ENCODE peak calls at places on chromosomes 4 and X, in eight cellular contexts. One of them, this sample, is unnamed.
A peak's percentile ranks its signal among the peaks of the same experiment; 100 is the strongest.

GRCh38 chr4:90103991-90104390 is 23.2 kb upstream of the CCSER1 start:
- DNase-seq in NCI-H2081: no peak
- DNase-seq in activated T-cell treated with anti-CD3 and anti-CD28 coated beads, Interleukin-2, amount 50 U/mL, for 1 hour: no peak
- DNase-seq in lung: no peak
- DNase-seq in heart left ventricle: no peak
- DNase-seq in RPMI7951: no peak
- DNase-seq in ELR: no peak
- DNase-seq in adrenal gland: no peak
- DNase-seq in this sample: no peak

GRCh38 chr4:72983706-72984105 is 85.8 kb downstream of the COX18 start:
- DNase-seq in NCI-H2081: no peak
- DNase-seq in activated T-cell treated with anti-CD3 and anti-CD28 coated beads, Interleukin-2, amount 50 U/mL, for 1 hour: no peak
- DNase-seq in lung: no peak
- DNase-seq in heart left ventricle: no peak
- DNase-seq in RPMI7951: no peak
- DNase-seq in ELR: no peak
- DNase-seq in adrenal gland: no peak
- DNase-seq in this sample: no peak

GRCh38 chr4:129583868-129584267 is 487.9 kb downstream of the C4orf33 start:
- DNase-seq in NCI-H2081: no peak
- DNase-seq in activated T-cell treated with anti-CD3 and anti-CD28 coated beads, Interleukin-2, amount 50 U/mL, for 1 hour: no peak
- DNase-seq in lung: no peak
- DNase-seq in heart left ventricle: no peak
- DNase-seq in RPMI7951: no peak
- DNase-seq in ELR: peak; percentile 20
- DNase-seq in adrenal gland: no peak
- DNase-seq in this sample: peak; percentile 26

GRCh38 chr4:6123116-6123515 is 77.2 kb downstream of the JAKMIP1 start:
- DNase-seq in NCI-H2081: no peak
- DNase-seq in activated T-cell treated with anti-CD3 and anti-CD28 coated beads, Interleukin-2, amount 50 U/mL, for 1 hour: no peak
- DNase-seq in lung: no peak
- DNase-seq in heart left ventricle: no peak
- DNase-seq in RPMI7951: no peak
- DNase-seq in ELR: no peak
- DNase-seq in adrenal gland: no peak
- DNase-seq in this sample: no peak

GRCh38 chr4:77025643-77026321 is 50.0 kb downstream of the CCNI start:
- DNase-seq in NCI-H2081: no peak
- DNase-seq in activated T-cell treated with anti-CD3 and anti-CD28 coated beads, Interleukin-2, amount 50 U/mL, for 1 hour: no peak
- DNase-seq in lung: no peak
- DNase-seq in heart left ventricle: no peak
- DNase-seq in RPMI7951: peak; percentile 19
- DNase-seq in ELR: peak; percentile 31
- DNase-seq in adrenal gland: no peak
- DNase-seq in this sample: no peak

GRCh38 chrX:108304210-108304609 is 134.0 kb downstream of the COL4A6 start:
- DNase-seq in NCI-H2081: peak; percentile 22
- DNase-seq in activated T-cell treated with anti-CD3 and anti-CD28 coated beads, Interleukin-2, amount 50 U/mL, for 1 hour: no peak
- DNase-seq in lung: no peak
- DNase-seq in heart left ventricle: no peak
- DNase-seq in RPMI7951: no peak
- DNase-seq in ELR: peak; percentile 18
- DNase-seq in adrenal gland: no peak
- DNase-seq in this sample: no peak

GRCh38 chr4:22099896-22100295 is 151.3 kb upstream of the KCNIP4 start:
- DNase-seq in NCI-H2081: no peak
- DNase-seq in activated T-cell treated with anti-CD3 and anti-CD28 coated beads, Interleukin-2, amount 50 U/mL, for 1 hour: no peak
- DNase-seq in lung: no peak
- DNase-seq in heart left ventricle: no peak
- DNase-seq in RPMI7951: peak; percentile 13
- DNase-seq in ELR: peak; percentile 30
- DNase-seq in adrenal gland: no peak
- DNase-seq in this sample: no peak

GRCh38 chr4:59728496-59728895 is 1471.6 kb upstream of the ADGRL3 start:
- DNase-seq in NCI-H2081: no peak
- DNase-seq in activated T-cell treated with anti-CD3 and anti-CD28 coated beads, Interleukin-2, amount 50 U/mL, for 1 hour: no peak
- DNase-seq in lung: no peak
- DNase-seq in heart left ventricle: no peak
- DNase-seq in RPMI7951: no peak
- DNase-seq in ELR: no peak
- DNase-seq in adrenal gland: no peak
- DNase-seq in this sample: no peak

GRCh38 chrX:19344207-19344534 is 444 bp downstream of the PDHA1 start:
- DNase-seq in NCI-H2081: no peak
- DNase-seq in activated T-cell treated with anti-CD3 and anti-CD28 coated beads, Interleukin-2, amount 50 U/mL, for 1 hour: no peak
- DNase-seq in lung: no peak
- DNase-seq in heart left ventricle: no peak
- DNase-seq in RPMI7951: no peak
- DNase-seq in ELR: no peak
- DNase-seq in adrenal gland: no peak
- DNase-seq in this sample: no peak

GRCh38 chr4:77599378-77599777 is 6.2 kb upstream of the CXCL13 start:
- DNase-seq in NCI-H2081: no peak
- DNase-seq in activated T-cell treated with anti-CD3 and anti-CD28 coated beads, Interleukin-2, amount 50 U/mL, for 1 hour: no peak
- DNase-seq in lung: no peak
- DNase-seq in heart left ventricle: no peak
- DNase-seq in RPMI7951: peak; percentile 55
- DNase-seq in ELR: peak; percentile 59
- DNase-seq in adrenal gland: peak; percentile 16
- DNase-seq in this sample: no peak

GRCh38 chr4:98260579-98261290 is 449 bp upstream of the RAP1GDS1 start:
- DNase-seq in NCI-H2081: peak; percentile 91
- DNase-seq in activated T-cell treated with anti-CD3 and anti-CD28 coated beads, Interleukin-2, amount 50 U/mL, for 1 hour: no peak
- DNase-seq in lung: peak; percentile 96
- DNase-seq in heart left ventricle: peak; percentile 97
- DNase-seq in RPMI7951: peak; percentile 93
- DNase-seq in ELR: peak; percentile 95
- DNase-seq in adrenal gland: peak; percentile 97
- DNase-seq in this sample: peak; percentile 98

GRCh38 chr4:14524236-14524635 is 478.0 kb upstream of the CPEB2 start:
- DNase-seq in NCI-H2081: no peak
- DNase-seq in activated T-cell treated with anti-CD3 and anti-CD28 coated beads, Interleukin-2, amount 50 U/mL, for 1 hour: no peak
- DNase-seq in lung: no peak
- DNase-seq in heart left ventricle: no peak
- DNase-seq in RPMI7951: no peak
- DNase-seq in ELR: no peak
- DNase-seq in adrenal gland: no peak
- DNase-seq in this sample: no peak

GRCh38 chr4:112296949-112297483 is at the start of gene ALPK1:
- DNase-seq in NCI-H2081: no peak
- DNase-seq in activated T-cell treated with anti-CD3 and anti-CD28 coated beads, Interleukin-2, amount 50 U/mL, for 1 hour: no peak
- DNase-seq in lung: no peak
- DNase-seq in heart left ventricle: peak; percentile 20
- DNase-seq in RPMI7951: peak; percentile 86
- DNase-seq in ELR: peak; percentile 86
- DNase-seq in adrenal gland: peak; percentile 60
- DNase-seq in this sample: no peak

GRCh38 chrX:28120076-28120475 is 138.8 kb upstream of the DCAF8L1 start:
- DNase-seq in NCI-H2081: no peak
- DNase-seq in activated T-cell treated with anti-CD3 and anti-CD28 coated beads, Interleukin-2, amount 50 U/mL, for 1 hour: no peak
- DNase-seq in lung: no peak
- DNase-seq in heart left ventricle: no peak
- DNase-seq in RPMI7951: no peak
- DNase-seq in ELR: no peak
- DNase-seq in adrenal gland: no peak
- DNase-seq in this sample: no peak

GRCh38 chrX:71067079-71067478 is 1.1 kb downstream of the SNX12 start:
- DNase-seq in NCI-H2081: no peak
- DNase-seq in activated T-cell treated with anti-CD3 and anti-CD28 coated beads, Interleukin-2, amount 50 U/mL, for 1 hour: no peak
- DNase-seq in lung: no peak
- DNase-seq in heart left ventricle: no peak
- DNase-seq in RPMI7951: no peak
- DNase-seq in ELR: no peak
- DNase-seq in adrenal gland: no peak
- DNase-seq in this sample: no peak

GRCh38 chr4:71366776-71367175 is 28.0 kb downstream of the SLC4A4 start:
- DNase-seq in NCI-H2081: no peak
- DNase-seq in activated T-cell treated with anti-CD3 and anti-CD28 coated beads, Interleukin-2, amount 50 U/mL, for 1 hour: no peak
- DNase-seq in lung: no peak
- DNase-seq in heart left ventricle: no peak
- DNase-seq in RPMI7951: no peak
- DNase-seq in ELR: no peak
- DNase-seq in adrenal gland: no peak
- DNase-seq in this sample: no peak

GRCh38 chr4:98603683-98604573 is 54.5 kb downstream of the TSPAN5 start:
- DNase-seq in NCI-H2081: no peak
- DNase-seq in activated T-cell treated with anti-CD3 and anti-CD28 coated beads, Interleukin-2, amount 50 U/mL, for 1 hour: no peak
- DNase-seq in lung: no peak
- DNase-seq in heart left ventricle: no peak
- DNase-seq in RPMI7951: peak; percentile 85
- DNase-seq in ELR: peak; percentile 54
- DNase-seq in adrenal gland: no peak
- DNase-seq in this sample: no peak

GRCh38 chr4:147428583-147428982 is 52.3 kb upstream of the EDNRA start:
- DNase-seq in NCI-H2081: no peak
- DNase-seq in activated T-cell treated with anti-CD3 and anti-CD28 coated beads, Interleukin-2, amount 50 U/mL, for 1 hour: no peak
- DNase-seq in lung: no peak
- DNase-seq in heart left ventricle: no peak
- DNase-seq in RPMI7951: no peak
- DNase-seq in ELR: no peak
- DNase-seq in adrenal gland: no peak
- DNase-seq in this sample: no peak

GRCh38 chr4:155540698-155541097 is 126.0 kb upstream of the GUCY1A1 start:
- DNase-seq in NCI-H2081: no peak
- DNase-seq in activated T-cell treated with anti-CD3 and anti-CD28 coated beads, Interleukin-2, amount 50 U/mL, for 1 hour: no peak
- DNase-seq in lung: no peak
- DNase-seq in heart left ventricle: no peak
- DNase-seq in RPMI7951: no peak
- DNase-seq in ELR: no peak
- DNase-seq in adrenal gland: no peak
- DNase-seq in this sample: no peak

GRCh38 chr4:67883463-67883862 is 339 bp downstream of the TMPRSS11D start:
- DNase-seq in NCI-H2081: no peak
- DNase-seq in activated T-cell treated with anti-CD3 and anti-CD28 coated beads, Interleukin-2, amount 50 U/mL, for 1 hour: no peak
- DNase-seq in lung: no peak
- DNase-seq in heart left ventricle: no peak
- DNase-seq in RPMI7951: no peak
- DNase-seq in ELR: no peak
- DNase-seq in adrenal gland: no peak
- DNase-seq in this sample: no peak

GRCh38 chr4:155026715-155027114 is 181.7 kb upstream of the NPY2R start:
- DNase-seq in NCI-H2081: no peak
- DNase-seq in activated T-cell treated with anti-CD3 and anti-CD28 coated beads, Interleukin-2, amount 50 U/mL, for 1 hour: no peak
- DNase-seq in lung: no peak
- DNase-seq in heart left ventricle: no peak
- DNase-seq in RPMI7951: no peak
- DNase-seq in ELR: peak; percentile 50
- DNase-seq in adrenal gland: no peak
- DNase-seq in this sample: no peak

GRCh38 chr4:40749717-40750460 is at the start of gene NSUN7:
- DNase-seq in NCI-H2081: peak; percentile 90
- DNase-seq in activated T-cell treated with anti-CD3 and anti-CD28 coated beads, Interleukin-2, amount 50 U/mL, for 1 hour: peak; percentile 32
- DNase-seq in lung: peak; percentile 84
- DNase-seq in heart left ventricle: peak; percentile 27
- DNase-seq in RPMI7951: no peak
- DNase-seq in ELR: peak; percentile 16
- DNase-seq in adrenal gland: peak; percentile 67
- DNase-seq in this sample: no peak